ENCODE peak calls at places on chromosome 21, in ten cellular contexts. W is SHP77 treated with DMSO at 0.1 percent for 48 hours; O is NCI-H187; X is myocyte; N is NAMALWA; K is HS-27A; G is stimulated activated CD4-positive, alpha-beta T cell treated with anti-CD3 and anti-CD28 coated beads, Interleukin-15, amount 100 ng/mL, for 1 hour; Z is activated CD4-positive, alpha-beta T cell treated with anti-CD3 and anti-CD28 coated beads for 1 hour; C is tibial artery; F is CD4-positive, CD25-positive, alpha-beta regulatory T cell. A is an unnamed sample.
A peak's percentile ranks its signal among the peaks of the same experiment; 100 is the strongest.

GRCh38 chr21:45611296-45611695 is 32.2 kb upstream of the PCBP3 start:
- DNase-seq in W (no peak), O (no peak), X (no peak), N (no peak), K (no peak), G (no peak), Z (peak; percentile 2), C (peak; percentile 19), F (no peak), A (no peak)

GRCh38 chr21:16588433-16588860 is 858.7 kb downstream of the USP25 start:
- DNase-seq in W (no peak), O (no peak), X (peak; percentile 88), N (no peak), K (peak; percentile 78), G (no peak), Z (no peak), C (peak; percentile 86), F (no peak), A (no peak)

GRCh38 chr21:29487154-29487553 is 188.4 kb downstream of the BACH1 start:
- DNase-seq in W (no peak), O (no peak), X (no peak), N (no peak), K (no peak), G (no peak), Z (no peak), C (no peak), F (no peak), A (no peak)

GRCh38 chr21:42247716-42248115 is 28.8 kb downstream of the ABCG1 start:
- DNase-seq in W (no peak), O (no peak), X (no peak), N (no peak), K (no peak), G (no peak), Z (no peak), C (no peak), F (no peak), A (no peak)

GRCh38 chr21:41410767-41411448 is 15.1 kb upstream of the MX1 start:
- DNase-seq in W (no peak), O (no peak), X (no peak), N (no peak), K (no peak), G (no peak), Z (peak; percentile 25), C (peak; percentile 41), F (no peak), A (no peak)

GRCh38 chr21:36846624-36847023 is 119.8 kb downstream of the HLCS start:
- DNase-seq in W (no peak), O (no peak), X (no peak), N (no peak), K (no peak), G (no peak), Z (no peak), C (no peak), F (no peak), A (no peak)

GRCh38 chr21:36630485-36631206 is 68.3 kb upstream of the SIM2 start:
- DNase-seq in W (no peak), O (peak; percentile 36), X (peak; percentile 84), N (peak; percentile 61), K (peak; percentile 19), G (peak; percentile 45), Z (peak; percentile 37), C (no peak), F (peak; percentile 36), A (peak; percentile 47)

GRCh38 chr21:34639250-34639649 is 24.3 kb upstream of the RCAN1 start:
- DNase-seq in W (no peak), O (no peak), X (no peak), N (no peak), K (no peak), G (no peak), Z (no peak), C (no peak), F (no peak), A (no peak)

GRCh38 chr21:35381743-35382310 is 332.7 kb upstream of the RUNX1 start:
- DNase-seq in W (no peak), O (no peak), X (no peak), N (no peak), K (no peak), G (no peak), Z (no peak), C (no peak), F (no peak), A (no peak)

GRCh38 chr21:28867401-28867800 is 125.3 kb downstream of the LTN1 start:
- DNase-seq in W (no peak), O (no peak), X (no peak), N (no peak), K (no peak), G (no peak), Z (no peak), C (no peak), F (no peak), A (no peak)

GRCh38 chr21:20902511-20902910 is 95.7 kb upstream of the NCAM2 start:
- DNase-seq in W (no peak), O (no peak), X (no peak), N (no peak), K (no peak), G (no peak), Z (no peak), C (no peak), F (no peak), A (no peak)

A was measured in naive thymus-derived CD4-positive, alpha-beta T cell.